ENCODE peak calls at places on chromosomes 7 and 10, in eight cellular contexts. F is SK-N-SH, V is upper lobe of right lung, K is A549, Y is suprapubic skin, W is PC-3, N is right atrium auricular region, P is spleen. O is an unnamed sample. For H3K4me1, the result is how much of the 10 kb centered on the place peaks cover.

GRCh38 chr10:28467615-28468014 is 65.3 kb upstream of the WAC start:
- DNase-seq in F (no peak), V (no peak), K (no peak), Y (no peak), W (no peak), N (no peak), P (no peak), O (no peak)

GRCh38 chr10:116691544-116692126 is 50.7 kb downstream of the HSPA12A start:
- DNase-seq in F (no peak), V (no peak), K (no peak), Y (no peak), W (no peak), N (no peak), P (peak), O (no peak)

GRCh38 chr7:99141756-99142726 is 1.9 kb downstream of the SMURF1 start:
- DNase-seq in F (peak), V (peak), K (peak), Y (peak), W (peak), N (peak), P (peak), O (peak)

GRCh38 chr10:80433134-80433533 is 21.0 kb upstream of the TSPAN14 start:
- DNase-seq in F (no peak), V (no peak), K (no peak), Y (no peak), W (no peak), N (no peak), P (no peak), O (no peak)

GRCh38 chr10:110457851-110458582 is 39.7 kb upstream of the DUSP5 start:
- DNase-seq in F (no peak), V (no peak), K (no peak), Y (no peak), W (no peak), N (no peak), P (peak), O (peak)

GRCh38 chr7:66138994-66139752 is 24.5 kb downstream of the CRCP start:
- DNase-seq in F (peak), V (no peak), K (no peak), Y (no peak), W (peak), N (no peak), P (no peak), O (peak)

GRCh38 chr10:34058922-34059614 is 724.6 kb upstream of the NRP1 start:
- DNase-seq in F (no peak), V (no peak), K (no peak), Y (no peak), W (no peak), N (peak), P (peak), O (no peak)

GRCh38 chr10:30491204-30491603 is 57.2 kb downstream of the MAP3K8 start:
- DNase-seq in F (no peak), V (no peak), K (no peak), Y (no peak), W (peak), N (no peak), P (no peak), O (no peak)

GRCh38 chr10:43137701-43137970 is 609 bp upstream of the CSGALNACT2 start:
- DNase-seq in F (peak), V (peak), K (peak), Y (no peak), W (peak), N (peak), P (peak), O (peak)

GRCh38 chr7:23107781-23108180 is 2.2 kb downstream of the KLHL7 start:
- DNase-seq in F (no peak), V (no peak), K (no peak), Y (no peak), W (no peak), N (no peak), P (no peak), O (no peak)

GRCh38 chr10:87966454-87966853 is 103.0 kb downstream of the PTEN start:
- DNase-seq in F (no peak), V (no peak), K (no peak), Y (no peak), W (no peak), N (no peak), P (no peak), O (no peak)

GRCh38 chr10:69492091-69492745 is 41.0 kb downstream of the TSPAN15 start:
- DNase-seq in F (no peak), V (peak), K (no peak), Y (no peak), W (no peak), N (no peak), P (peak), O (peak)

GRCh38 chr10:98460837-98461499 is 14.2 kb upstream of the HPS1 start:
- DNase-seq in F (peak), V (no peak), K (peak), Y (no peak), W (peak), N (peak), P (no peak), O (peak)

GRCh38 chr10:6142644-6143043 is 53.8 kb downstream of the RBM17 start:
- DNase-seq in F (no peak), V (no peak), K (no peak), Y (no peak), W (no peak), N (no peak), P (no peak), O (peak)

GRCh38 chr10:119597405-119598186 is 832 bp upstream of the TIAL1 start:
- DNase-seq in F (no peak), V (no peak), K (no peak), Y (no peak), W (no peak), N (no peak), P (no peak), O (no peak)

GRCh38 chr7:41029072-41029492 is 673.8 kb downstream of the INHBA start:
- DNase-seq in F (no peak), V (no peak), K (peak), Y (no peak), W (peak), N (no peak), P (no peak), O (peak)

GRCh38 chr7:19713676-19714075 is 4.8 kb upstream of the POLR1F start:
- DNase-seq in F (peak), V (no peak), K (no peak), Y (no peak), W (peak), N (no peak), P (no peak), O (no peak)

GRCh38 chr10:103618575-103619423 is 125.3 kb downstream of the NEURL1 start:
- DNase-seq in F (peak), V (no peak), K (no peak), Y (no peak), W (no peak), N (peak), P (no peak), O (peak)

GRCh38 chr10:86819567-86819966 is 63.1 kb downstream of the BMPR1A start:
- DNase-seq in F (no peak), V (no peak), K (no peak), Y (no peak), W (no peak), N (no peak), P (no peak), O (no peak)

GRCh38 chr10:97582169-97582568 is 2.0 kb upstream of the HOGA1 start:
- DNase-seq in F (peak), V (no peak), K (no peak), Y (no peak), W (no peak), N (no peak), P (peak), O (no peak)

DNA sequence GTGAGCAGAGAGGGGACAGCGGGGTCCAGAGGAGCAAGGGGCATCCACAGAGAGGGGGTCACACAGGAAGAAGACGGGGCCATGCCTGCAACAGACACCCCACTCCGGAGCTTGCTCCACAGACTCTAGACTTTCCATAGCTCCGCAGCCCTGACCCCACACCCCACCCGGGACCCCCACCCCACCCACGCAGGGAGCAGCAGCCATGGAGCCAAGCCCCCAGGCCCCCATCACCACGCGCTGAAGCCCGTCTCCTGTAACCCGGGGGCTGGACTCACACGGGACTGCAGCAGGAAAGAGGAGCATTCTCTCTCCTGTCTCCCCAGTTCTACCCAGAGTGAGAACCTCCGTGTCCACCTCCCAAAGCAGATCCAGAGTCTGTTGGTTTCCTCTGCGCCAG is 38.8 kb upstream of the ADGRA1 start:
- DNase-seq in F (no peak), V (no peak), K (no peak), Y (no peak), W (no peak), N (no peak), P (no peak), O (no peak)
- H3K4me1 ChIP-seq in F (under half), V (under half), K (under half), Y (under half), W (under half), N (under half), P (under half), O (under half)

GRCh38 chr10:3476640-3477448 is 304.3 kb upstream of the PITRM1 start:
- DNase-seq in F (no peak), V (no peak), K (no peak), Y (no peak), W (no peak), N (no peak), P (no peak), O (no peak)

GRCh38 chr10:3474266-3474665 is 301.7 kb upstream of the PITRM1 start:
- DNase-seq in F (no peak), V (no peak), K (no peak), Y (no peak), W (no peak), N (no peak), P (no peak), O (no peak)

GRCh38 chr10:3475367-3475766 is 302.8 kb upstream of the PITRM1 start:
- DNase-seq in F (no peak), V (no peak), K (no peak), Y (no peak), W (no peak), N (no peak), P (no peak), O (no peak)

GRCh38 chr10:3477683-3478082 is 305.1 kb upstream of the PITRM1 start:
- DNase-seq in F (no peak), V (no peak), K (no peak), Y (no peak), W (peak), N (no peak), P (no peak), O (no peak)

DNA sequence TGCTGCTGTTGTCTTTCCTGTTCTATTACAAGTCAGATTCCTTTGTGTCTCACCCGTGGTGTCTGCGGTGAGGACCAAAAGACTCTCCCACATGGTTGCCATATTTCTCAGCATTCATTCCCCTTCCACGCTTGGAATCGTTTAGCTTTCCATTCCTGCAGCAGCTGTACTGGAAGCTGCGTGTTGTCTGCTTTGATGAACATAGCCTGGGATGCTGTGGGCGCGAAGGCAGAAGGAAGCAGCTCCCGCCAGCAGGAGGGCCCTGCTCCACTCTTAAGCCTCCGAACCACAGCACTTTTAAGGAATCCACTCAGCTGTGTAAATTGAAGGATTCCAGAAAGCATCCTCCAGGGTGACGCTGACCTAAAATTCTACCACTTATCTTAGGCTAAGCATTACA is 303.6 kb upstream of the PITRM1 start:
- DNase-seq in F (no peak), V (no peak), K (no peak), Y (no peak), W (no peak), N (no peak), P (no peak), O (peak)
- TF ChIP-seq CTCF in F (no peak), V (no peak), K (no peak), Y (no peak), W (no peak), N (no peak), P (no peak), O (no peak)

GRCh38 chr10:44913312-44914079 is 2.4 kb downstream of the TMEM72 start:
- DNase-seq in F (no peak), V (no peak), K (no peak), Y (no peak), W (no peak), N (no peak), P (no peak), O (no peak)
- H3K4me3 ChIP-seq in F (no peak), V (no peak), K (no peak), Y (no peak), W (no peak), N (no peak), P (no peak), O (no peak)

GRCh38 chr7:132377703-132378584 is 198.3 kb downstream of the PLXNA4 start:
- DNase-seq in F (no peak), V (no peak), K (no peak), Y (no peak), W (no peak), N (no peak), P (no peak), O (peak)

GRCh38 chr7:132379292-132379691 is 197.0 kb downstream of the PLXNA4 start:
- DNase-seq in F (no peak), V (no peak), K (no peak), Y (no peak), W (no peak), N (no peak), P (no peak), O (no peak)

GRCh38 chr7:132377043-132377442 is 199.2 kb downstream of the PLXNA4 start:
- DNase-seq in F (peak), V (no peak), K (no peak), Y (no peak), W (no peak), N (no peak), P (no peak), O (no peak)

GRCh38 chr7:132373879-132374278 is 202.4 kb downstream of the PLXNA4 start:
- DNase-seq in F (no peak), V (no peak), K (no peak), Y (no peak), W (no peak), N (no peak), P (peak), O (no peak)

DNA sequence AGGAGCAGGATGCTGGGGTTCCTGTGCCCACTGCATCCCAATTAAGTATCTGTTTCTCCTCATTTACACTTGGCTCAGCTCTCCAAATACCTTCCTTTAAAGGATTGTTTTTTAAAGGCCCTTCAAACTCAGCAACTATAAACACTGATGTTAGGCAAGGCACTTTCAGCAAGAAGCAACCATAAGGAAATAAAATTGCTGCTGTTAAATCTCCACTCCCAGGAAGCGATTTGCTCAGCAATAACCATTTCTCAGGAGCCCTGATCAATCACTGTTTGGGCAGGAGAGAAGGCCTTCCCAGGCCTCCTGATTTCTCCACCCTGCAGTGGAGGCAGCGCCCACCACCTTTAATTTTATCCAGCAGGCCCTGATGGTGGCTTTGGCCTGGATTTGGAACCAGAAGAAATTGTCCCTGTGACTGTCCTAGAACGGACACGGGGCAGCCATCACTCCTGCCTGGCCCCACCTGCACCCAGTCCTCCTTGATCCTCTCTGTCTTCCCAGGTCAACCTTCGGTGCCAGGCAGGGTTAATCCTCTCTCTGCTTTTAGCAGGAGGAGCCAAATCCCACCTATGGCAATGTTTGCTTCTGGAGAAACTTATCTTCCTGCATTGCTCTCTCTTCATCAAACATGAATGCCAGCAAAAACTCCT is 199.8 kb downstream of the PLXNA4 start:
- DNase-seq in F (no peak), V (no peak), K (no peak), Y (no peak), W (no peak), N (no peak), P (peak), O (peak)
- H3K4me1 ChIP-seq in F (under half), V (under half), K (under half), Y (under half), W (under half), N (under half), P (under half), O (under half)

DNA sequence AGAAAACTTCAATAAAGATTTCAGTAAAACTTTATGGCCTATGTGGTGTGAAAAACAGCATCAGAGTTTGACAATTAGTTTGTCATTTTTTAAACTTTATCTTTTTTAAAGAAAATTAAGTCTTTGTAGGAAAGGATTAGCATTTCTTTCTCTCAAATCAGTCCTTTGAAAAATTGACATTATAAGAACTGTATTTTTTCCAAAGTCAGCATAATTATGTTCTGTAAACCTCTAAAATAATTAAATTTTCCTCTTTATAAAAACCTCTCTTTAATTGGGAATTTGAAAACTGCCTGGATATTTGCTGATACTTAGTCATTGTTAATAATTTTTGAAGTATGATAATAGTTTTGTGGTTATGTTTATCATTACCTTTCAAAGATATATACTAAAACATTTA is 226.7 kb upstream of the KAT6B start:
- DNase-seq in F (no peak), V (no peak), K (no peak), Y (no peak), W (no peak), N (no peak), P (no peak), O (no peak)
- TF ChIP-seq CTCF in F (no peak), V (no peak), K (no peak), Y (no peak), W (no peak), N (no peak), P (no peak), O (no peak)

DNA sequence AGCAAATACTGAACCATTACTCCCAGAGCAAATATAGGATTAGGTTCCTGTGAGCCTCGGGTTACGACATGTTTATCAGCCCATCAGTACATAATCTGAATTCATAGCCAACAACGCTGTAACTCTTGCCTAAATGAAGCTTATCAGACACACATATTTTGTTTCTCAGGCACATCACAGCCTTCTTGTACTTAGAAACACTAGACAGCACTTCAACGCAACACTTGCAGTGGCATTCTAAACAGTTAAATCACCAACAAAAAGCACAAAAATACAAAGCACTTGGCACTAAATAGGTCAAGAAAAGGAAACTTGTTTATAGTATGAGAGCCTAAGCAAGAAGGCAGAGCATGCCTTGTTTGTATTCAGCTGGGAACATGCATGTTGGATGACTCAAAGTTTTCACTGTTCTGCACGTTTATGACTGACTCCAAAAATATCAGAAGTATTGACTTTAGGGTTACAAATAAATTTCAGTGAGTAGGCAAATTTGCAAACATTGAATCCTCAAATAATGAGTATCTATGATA is 75.0 kb downstream of the VPS50 start:
- DNase-seq in F (no peak), V (no peak), K (no peak), Y (no peak), W (peak), N (no peak), P (no peak), O (no peak)
- H3K4me3 ChIP-seq in F (no peak), V (no peak), K (no peak), Y (no peak), W (no peak), N (no peak), P (no peak), O (no peak)

GRCh38 chr10:124493191-124493936 is 31.7 kb downstream of the LHPP start:
- DNase-seq in F (no peak), V (no peak), K (no peak), Y (no peak), W (no peak), N (no peak), P (peak), O (no peak)
- H3K4me1 ChIP-seq in F (under half), V (under half), K (under half), Y (under half), W (under half), N (under half), P (under half), O (under half)

O was measured in osteoblast.